ENCODE peak calls at places on chromosomes 16 and 17, in eight cellular contexts. One of them, this sample, is unnamed.
A peak's percentile ranks its signal among the peaks of the same experiment; 100 is the strongest.

GRCh38 chr16:58500329-58501241 is 642 bp downstream of the NDRG4 start:
- DNase-seq in choroid plexus epithelial cell: no peak
- DNase-seq in activated CD8-positive, alpha-beta memory T cell treated with anti-CD3 and anti-CD28 coated beads, Interleukin-2, amount 10 ng/mL, durations not matched to agents 7 days and 5 days: no peak
- DNase-seq in HEK293T: no peak
- DNase-seq in CD8-positive, alpha-beta memory T cell: peak; percentile 6
- DNase-seq in hypothalamus: no peak
- DNase-seq in HTR-8/SVneo: no peak
- DNase-seq in stimulated activated naive CD8-positive, alpha-beta T cell treated with anti-CD3 and anti-CD28 coated beads, Interleukin-15, amount 100 ng/mL, for 72 hours: no peak
- DNase-seq in this sample: no peak

GRCh38 chr16:81431554-81432353 is 12.9 kb upstream of the CMIP start:
- DNase-seq in activated CD8-positive, alpha-beta memory T cell treated with anti-CD3 and anti-CD28 coated beads, Interleukin-2, amount 10 ng/mL, durations not matched to agents 7 days and 5 days: no peak
- DNase-seq in stimulated activated naive CD8-positive, alpha-beta T cell treated with anti-CD3 and anti-CD28 coated beads, Interleukin-15, amount 100 ng/mL, for 72 hours: no peak
- DNase-seq in HEK293T: no peak
- DNase-seq in HTR-8/SVneo: no peak
- DNase-seq in CD8-positive, alpha-beta memory T cell: no peak
- DNase-seq in hypothalamus: no peak
- DNase-seq in choroid plexus epithelial cell: peak; percentile 38
- DNase-seq in this sample: no peak

GRCh38 chr17:2700031-2700490 is 11.5 kb downstream of the CLUH start:
- DNase-seq in hypothalamus: no peak
- DNase-seq in CD8-positive, alpha-beta memory T cell: no peak
- DNase-seq in HEK293T: no peak
- DNase-seq in stimulated activated naive CD8-positive, alpha-beta T cell treated with anti-CD3 and anti-CD28 coated beads, Interleukin-15, amount 100 ng/mL, for 72 hours: no peak
- DNase-seq in choroid plexus epithelial cell: no peak
- DNase-seq in activated CD8-positive, alpha-beta memory T cell treated with anti-CD3 and anti-CD28 coated beads, Interleukin-2, amount 10 ng/mL, durations not matched to agents 7 days and 5 days: no peak
- DNase-seq in HTR-8/SVneo: no peak
- DNase-seq in this sample: no peak

GRCh38 chr16:88991813-88992350 is 14.9 kb upstream of the CBFA2T3 start:
- DNase-seq in activated CD8-positive, alpha-beta memory T cell treated with anti-CD3 and anti-CD28 coated beads, Interleukin-2, amount 10 ng/mL, durations not matched to agents 7 days and 5 days: no peak
- DNase-seq in HTR-8/SVneo: no peak
- DNase-seq in CD8-positive, alpha-beta memory T cell: no peak
- DNase-seq in hypothalamus: no peak
- DNase-seq in HEK293T: no peak
- DNase-seq in stimulated activated naive CD8-positive, alpha-beta T cell treated with anti-CD3 and anti-CD28 coated beads, Interleukin-15, amount 100 ng/mL, for 72 hours: no peak
- DNase-seq in choroid plexus epithelial cell: no peak
- DNase-seq in this sample: no peak

GRCh38 chr17:28227278-28228108 is 91.5 kb upstream of the TMEM97 start:
- DNase-seq in activated CD8-positive, alpha-beta memory T cell treated with anti-CD3 and anti-CD28 coated beads, Interleukin-2, amount 10 ng/mL, durations not matched to agents 7 days and 5 days: peak; percentile 49
- DNase-seq in choroid plexus epithelial cell: peak; percentile 55
- DNase-seq in HEK293T: peak; percentile 86
- DNase-seq in HTR-8/SVneo: peak; percentile 50
- DNase-seq in CD8-positive, alpha-beta memory T cell: no peak
- DNase-seq in hypothalamus: no peak
- DNase-seq in stimulated activated naive CD8-positive, alpha-beta T cell treated with anti-CD3 and anti-CD28 coated beads, Interleukin-15, amount 100 ng/mL, for 72 hours: peak; percentile 27
- DNase-seq in this sample: peak; percentile 17

GRCh38 chr17:74757502-74757901 is 9.1 kb downstream of the NHERF1 start:
- DNase-seq in choroid plexus epithelial cell: no peak
- DNase-seq in hypothalamus: no peak
- DNase-seq in CD8-positive, alpha-beta memory T cell: no peak
- DNase-seq in activated CD8-positive, alpha-beta memory T cell treated with anti-CD3 and anti-CD28 coated beads, Interleukin-2, amount 10 ng/mL, durations not matched to agents 7 days and 5 days: no peak
- DNase-seq in stimulated activated naive CD8-positive, alpha-beta T cell treated with anti-CD3 and anti-CD28 coated beads, Interleukin-15, amount 100 ng/mL, for 72 hours: no peak
- DNase-seq in HTR-8/SVneo: no peak
- DNase-seq in HEK293T: no peak
- DNase-seq in this sample: no peak

GRCh38 chr16:54462151-54462651 is 175.6 kb upstream of the IRX3 start:
- DNase-seq in HTR-8/SVneo: no peak
- DNase-seq in CD8-positive, alpha-beta memory T cell: no peak
- DNase-seq in activated CD8-positive, alpha-beta memory T cell treated with anti-CD3 and anti-CD28 coated beads, Interleukin-2, amount 10 ng/mL, durations not matched to agents 7 days and 5 days: no peak
- DNase-seq in stimulated activated naive CD8-positive, alpha-beta T cell treated with anti-CD3 and anti-CD28 coated beads, Interleukin-15, amount 100 ng/mL, for 72 hours: no peak
- DNase-seq in HEK293T: no peak
- DNase-seq in hypothalamus: no peak
- DNase-seq in choroid plexus epithelial cell: peak; percentile 56
- DNase-seq in this sample: no peak

GRCh38 chr17:6492892-6493674 is 48.8 kb downstream of the PIMREG start:
- DNase-seq in stimulated activated naive CD8-positive, alpha-beta T cell treated with anti-CD3 and anti-CD28 coated beads, Interleukin-15, amount 100 ng/mL, for 72 hours: no peak
- DNase-seq in HEK293T: no peak
- DNase-seq in choroid plexus epithelial cell: no peak
- DNase-seq in HTR-8/SVneo: no peak
- DNase-seq in hypothalamus: no peak
- DNase-seq in activated CD8-positive, alpha-beta memory T cell treated with anti-CD3 and anti-CD28 coated beads, Interleukin-2, amount 10 ng/mL, durations not matched to agents 7 days and 5 days: no peak
- DNase-seq in CD8-positive, alpha-beta memory T cell: no peak
- DNase-seq in this sample: no peak

GRCh38 chr17:73600103-73600871 is 44.0 kb downstream of the SDK2 start:
- DNase-seq in activated CD8-positive, alpha-beta memory T cell treated with anti-CD3 and anti-CD28 coated beads, Interleukin-2, amount 10 ng/mL, durations not matched to agents 7 days and 5 days: no peak
- DNase-seq in CD8-positive, alpha-beta memory T cell: no peak
- DNase-seq in choroid plexus epithelial cell: peak; percentile 11
- DNase-seq in stimulated activated naive CD8-positive, alpha-beta T cell treated with anti-CD3 and anti-CD28 coated beads, Interleukin-15, amount 100 ng/mL, for 72 hours: no peak
- DNase-seq in HEK293T: no peak
- DNase-seq in hypothalamus: no peak
- DNase-seq in HTR-8/SVneo: no peak
- DNase-seq in this sample: no peak

GRCh38 chr17:17403899-17404576 is 72.8 kb upstream of the MED9 start:
- DNase-seq in CD8-positive, alpha-beta memory T cell: peak; percentile 62
- DNase-seq in HTR-8/SVneo: no peak
- DNase-seq in choroid plexus epithelial cell: no peak
- DNase-seq in activated CD8-positive, alpha-beta memory T cell treated with anti-CD3 and anti-CD28 coated beads, Interleukin-2, amount 10 ng/mL, durations not matched to agents 7 days and 5 days: peak; percentile 68
- DNase-seq in hypothalamus: no peak
- DNase-seq in HEK293T: no peak
- DNase-seq in stimulated activated naive CD8-positive, alpha-beta T cell treated with anti-CD3 and anti-CD28 coated beads, Interleukin-15, amount 100 ng/mL, for 72 hours: peak; percentile 30
- DNase-seq in this sample: no peak

GRCh38 chr17:8311131-8311790 is 1.2 kb downstream of the ARHGEF15 start:
- DNase-seq in stimulated activated naive CD8-positive, alpha-beta T cell treated with anti-CD3 and anti-CD28 coated beads, Interleukin-15, amount 100 ng/mL, for 72 hours: no peak
- DNase-seq in hypothalamus: no peak
- DNase-seq in HTR-8/SVneo: no peak
- DNase-seq in activated CD8-positive, alpha-beta memory T cell treated with anti-CD3 and anti-CD28 coated beads, Interleukin-2, amount 10 ng/mL, durations not matched to agents 7 days and 5 days: no peak
- DNase-seq in HEK293T: no peak
- DNase-seq in choroid plexus epithelial cell: no peak
- DNase-seq in CD8-positive, alpha-beta memory T cell: no peak
- DNase-seq in this sample: no peak

GRCh38 chr16:84044108-84044488 is 1.5 kb upstream of the SLC38A8 start:
- DNase-seq in hypothalamus: no peak
- DNase-seq in CD8-positive, alpha-beta memory T cell: no peak
- DNase-seq in HTR-8/SVneo: peak; percentile 42
- DNase-seq in HEK293T: peak; percentile 45
- DNase-seq in activated CD8-positive, alpha-beta memory T cell treated with anti-CD3 and anti-CD28 coated beads, Interleukin-2, amount 10 ng/mL, durations not matched to agents 7 days and 5 days: no peak
- DNase-seq in stimulated activated naive CD8-positive, alpha-beta T cell treated with anti-CD3 and anti-CD28 coated beads, Interleukin-15, amount 100 ng/mL, for 72 hours: no peak
- DNase-seq in choroid plexus epithelial cell: peak; percentile 47
- DNase-seq in this sample: no peak

GRCh38 chr16:46947900-46948547 is 25.4 kb downstream of the DNAJA2 start:
- DNase-seq in HTR-8/SVneo: peak; percentile 32
- DNase-seq in activated CD8-positive, alpha-beta memory T cell treated with anti-CD3 and anti-CD28 coated beads, Interleukin-2, amount 10 ng/mL, durations not matched to agents 7 days and 5 days: peak; percentile 48
- DNase-seq in choroid plexus epithelial cell: peak; percentile 73
- DNase-seq in CD8-positive, alpha-beta memory T cell: peak; percentile 18
- DNase-seq in hypothalamus: no peak
- DNase-seq in stimulated activated naive CD8-positive, alpha-beta T cell treated with anti-CD3 and anti-CD28 coated beads, Interleukin-15, amount 100 ng/mL, for 72 hours: peak; percentile 45
- DNase-seq in HEK293T: peak; percentile 38
- DNase-seq in this sample: peak; percentile 14

GRCh38 chr16:86566601-86566965 is at the start of gene FOXC2:
- DNase-seq in activated CD8-positive, alpha-beta memory T cell treated with anti-CD3 and anti-CD28 coated beads, Interleukin-2, amount 10 ng/mL, durations not matched to agents 7 days and 5 days: no peak
- DNase-seq in stimulated activated naive CD8-positive, alpha-beta T cell treated with anti-CD3 and anti-CD28 coated beads, Interleukin-15, amount 100 ng/mL, for 72 hours: peak; percentile 23
- DNase-seq in HTR-8/SVneo: peak; percentile 88
- DNase-seq in HEK293T: peak; percentile 85
- DNase-seq in choroid plexus epithelial cell: peak; percentile 99
- DNase-seq in CD8-positive, alpha-beta memory T cell: no peak
- DNase-seq in hypothalamus: no peak
- DNase-seq in this sample: no peak

GRCh38 chr16:86786338-86786737 is 208.0 kb downstream of the FOXL1 start:
- DNase-seq in stimulated activated naive CD8-positive, alpha-beta T cell treated with anti-CD3 and anti-CD28 coated beads, Interleukin-15, amount 100 ng/mL, for 72 hours: no peak
- DNase-seq in activated CD8-positive, alpha-beta memory T cell treated with anti-CD3 and anti-CD28 coated beads, Interleukin-2, amount 10 ng/mL, durations not matched to agents 7 days and 5 days: no peak
- DNase-seq in CD8-positive, alpha-beta memory T cell: no peak
- DNase-seq in HTR-8/SVneo: no peak
- DNase-seq in HEK293T: no peak
- DNase-seq in choroid plexus epithelial cell: no peak
- DNase-seq in hypothalamus: no peak
- DNase-seq in this sample: no peak

GRCh38 chr17:42670199-42670924 is 6.4 kb downstream of the PLEKHH3 start:
- DNase-seq in activated CD8-positive, alpha-beta memory T cell treated with anti-CD3 and anti-CD28 coated beads, Interleukin-2, amount 10 ng/mL, durations not matched to agents 7 days and 5 days: no peak
- DNase-seq in CD8-positive, alpha-beta memory T cell: peak; percentile 27
- DNase-seq in HEK293T: no peak
- DNase-seq in HTR-8/SVneo: no peak
- DNase-seq in hypothalamus: no peak
- DNase-seq in stimulated activated naive CD8-positive, alpha-beta T cell treated with anti-CD3 and anti-CD28 coated beads, Interleukin-15, amount 100 ng/mL, for 72 hours: peak; percentile 51
- DNase-seq in choroid plexus epithelial cell: peak; percentile 45
- DNase-seq in this sample: peak; percentile 49

GRCh38 chr16:10682604-10683003 is 12.1 kb downstream of the TEKT5 start:
- DNase-seq in activated CD8-positive, alpha-beta memory T cell treated with anti-CD3 and anti-CD28 coated beads, Interleukin-2, amount 10 ng/mL, durations not matched to agents 7 days and 5 days: no peak
- DNase-seq in choroid plexus epithelial cell: no peak
- DNase-seq in HEK293T: no peak
- DNase-seq in stimulated activated naive CD8-positive, alpha-beta T cell treated with anti-CD3 and anti-CD28 coated beads, Interleukin-15, amount 100 ng/mL, for 72 hours: no peak
- DNase-seq in hypothalamus: no peak
- DNase-seq in HTR-8/SVneo: no peak
- DNase-seq in CD8-positive, alpha-beta memory T cell: no peak
- DNase-seq in this sample: no peak

GRCh38 chr16:2842340-2843000 is 12.4 kb downstream of the ZG16B start:
- DNase-seq in HTR-8/SVneo: no peak
- DNase-seq in CD8-positive, alpha-beta memory T cell: peak; percentile 68
- DNase-seq in HEK293T: peak; percentile 96
- DNase-seq in choroid plexus epithelial cell: peak; percentile 61
- DNase-seq in hypothalamus: no peak
- DNase-seq in activated CD8-positive, alpha-beta memory T cell treated with anti-CD3 and anti-CD28 coated beads, Interleukin-2, amount 10 ng/mL, durations not matched to agents 7 days and 5 days: peak; percentile 85
- DNase-seq in stimulated activated naive CD8-positive, alpha-beta T cell treated with anti-CD3 and anti-CD28 coated beads, Interleukin-15, amount 100 ng/mL, for 72 hours: peak; percentile 85
- DNase-seq in this sample: peak; percentile 71

GRCh38 chr16:48161906-48162305 is 6.1 kb upstream of the ABCC12 start:
- DNase-seq in choroid plexus epithelial cell: no peak
- DNase-seq in stimulated activated naive CD8-positive, alpha-beta T cell treated with anti-CD3 and anti-CD28 coated beads, Interleukin-15, amount 100 ng/mL, for 72 hours: no peak
- DNase-seq in CD8-positive, alpha-beta memory T cell: no peak
- DNase-seq in HEK293T: no peak
- DNase-seq in activated CD8-positive, alpha-beta memory T cell treated with anti-CD3 and anti-CD28 coated beads, Interleukin-2, amount 10 ng/mL, durations not matched to agents 7 days and 5 days: no peak
- DNase-seq in hypothalamus: no peak
- DNase-seq in HTR-8/SVneo: no peak
- DNase-seq in this sample: no peak

GRCh38 chr17:37458805-37459204 is 30.9 kb upstream of the DUSP14 start:
- DNase-seq in hypothalamus: no peak
- DNase-seq in CD8-positive, alpha-beta memory T cell: no peak
- DNase-seq in activated CD8-positive, alpha-beta memory T cell treated with anti-CD3 and anti-CD28 coated beads, Interleukin-2, amount 10 ng/mL, durations not matched to agents 7 days and 5 days: no peak
- DNase-seq in HTR-8/SVneo: peak; percentile 47
- DNase-seq in HEK293T: no peak
- DNase-seq in stimulated activated naive CD8-positive, alpha-beta T cell treated with anti-CD3 and anti-CD28 coated beads, Interleukin-15, amount 100 ng/mL, for 72 hours: no peak
- DNase-seq in choroid plexus epithelial cell: peak; percentile 75
- DNase-seq in this sample: no peak

GRCh38 chr17:59367657-59368045 is 36.2 kb downstream of the YPEL2 start:
- DNase-seq in hypothalamus: no peak
- DNase-seq in CD8-positive, alpha-beta memory T cell: no peak
- DNase-seq in choroid plexus epithelial cell: peak; percentile 48
- DNase-seq in HEK293T: no peak
- DNase-seq in stimulated activated naive CD8-positive, alpha-beta T cell treated with anti-CD3 and anti-CD28 coated beads, Interleukin-15, amount 100 ng/mL, for 72 hours: no peak
- DNase-seq in activated CD8-positive, alpha-beta memory T cell treated with anti-CD3 and anti-CD28 coated beads, Interleukin-2, amount 10 ng/mL, durations not matched to agents 7 days and 5 days: no peak
- DNase-seq in HTR-8/SVneo: no peak
- DNase-seq in this sample: no peak

GRCh38 chr17:7846765-7847661 is 7.9 kb upstream of the TMEM88 start:
- DNase-seq in HEK293T: no peak
- DNase-seq in HTR-8/SVneo: no peak
- DNase-seq in hypothalamus: no peak
- DNase-seq in choroid plexus epithelial cell: no peak
- DNase-seq in activated CD8-positive, alpha-beta memory T cell treated with anti-CD3 and anti-CD28 coated beads, Interleukin-2, amount 10 ng/mL, durations not matched to agents 7 days and 5 days: no peak
- DNase-seq in stimulated activated naive CD8-positive, alpha-beta T cell treated with anti-CD3 and anti-CD28 coated beads, Interleukin-15, amount 100 ng/mL, for 72 hours: no peak
- DNase-seq in CD8-positive, alpha-beta memory T cell: no peak
- DNase-seq in this sample: no peak

GRCh38 chr16:50880926-50881325 is 139.0 kb downstream of the CYLD start:
- DNase-seq in CD8-positive, alpha-beta memory T cell: no peak
- DNase-seq in stimulated activated naive CD8-positive, alpha-beta T cell treated with anti-CD3 and anti-CD28 coated beads, Interleukin-15, amount 100 ng/mL, for 72 hours: no peak
- DNase-seq in HEK293T: no peak
- DNase-seq in activated CD8-positive, alpha-beta memory T cell treated with anti-CD3 and anti-CD28 coated beads, Interleukin-2, amount 10 ng/mL, durations not matched to agents 7 days and 5 days: peak; percentile 18
- DNase-seq in HTR-8/SVneo: no peak
- DNase-seq in choroid plexus epithelial cell: no peak
- DNase-seq in hypothalamus: no peak
- DNase-seq in this sample: no peak

GRCh38 chr17:40952675-40953074 is 14.1 kb downstream of the KRT39 start:
- DNase-seq in stimulated activated naive CD8-positive, alpha-beta T cell treated with anti-CD3 and anti-CD28 coated beads, Interleukin-15, amount 100 ng/mL, for 72 hours: no peak
- DNase-seq in HEK293T: no peak
- DNase-seq in choroid plexus epithelial cell: peak; percentile 88
- DNase-seq in hypothalamus: no peak
- DNase-seq in CD8-positive, alpha-beta memory T cell: no peak
- DNase-seq in HTR-8/SVneo: no peak
- DNase-seq in activated CD8-positive, alpha-beta memory T cell treated with anti-CD3 and anti-CD28 coated beads, Interleukin-2, amount 10 ng/mL, durations not matched to agents 7 days and 5 days: no peak
- DNase-seq in this sample: no peak

GRCh38 chr17:57943140-57943539 is 12.1 kb downstream of the CUEDC1 start:
- DNase-seq in HTR-8/SVneo: no peak
- DNase-seq in activated CD8-positive, alpha-beta memory T cell treated with anti-CD3 and anti-CD28 coated beads, Interleukin-2, amount 10 ng/mL, durations not matched to agents 7 days and 5 days: no peak
- DNase-seq in HEK293T: no peak
- DNase-seq in hypothalamus: no peak
- DNase-seq in stimulated activated naive CD8-positive, alpha-beta T cell treated with anti-CD3 and anti-CD28 coated beads, Interleukin-15, amount 100 ng/mL, for 72 hours: no peak
- DNase-seq in CD8-positive, alpha-beta memory T cell: no peak
- DNase-seq in choroid plexus epithelial cell: no peak
- DNase-seq in this sample: no peak

GRCh38 chr16:70778901-70779309 is 22.1 kb downstream of the VAC14 start:
- DNase-seq in activated CD8-positive, alpha-beta memory T cell treated with anti-CD3 and anti-CD28 coated beads, Interleukin-2, amount 10 ng/mL, durations not matched to agents 7 days and 5 days: no peak
- DNase-seq in stimulated activated naive CD8-positive, alpha-beta T cell treated with anti-CD3 and anti-CD28 coated beads, Interleukin-15, amount 100 ng/mL, for 72 hours: peak; percentile 2
- DNase-seq in CD8-positive, alpha-beta memory T cell: no peak
- DNase-seq in HEK293T: peak; percentile 66
- DNase-seq in HTR-8/SVneo: peak; percentile 52
- DNase-seq in choroid plexus epithelial cell: peak; percentile 95
- DNase-seq in hypothalamus: no peak
- DNase-seq in this sample: no peak

GRCh38 chr17:5769936-5770335 is 185.6 kb upstream of the NLRP1 start:
- DNase-seq in HEK293T: no peak
- DNase-seq in choroid plexus epithelial cell: no peak
- DNase-seq in hypothalamus: no peak
- DNase-seq in HTR-8/SVneo: no peak
- DNase-seq in stimulated activated naive CD8-positive, alpha-beta T cell treated with anti-CD3 and anti-CD28 coated beads, Interleukin-15, amount 100 ng/mL, for 72 hours: no peak
- DNase-seq in CD8-positive, alpha-beta memory T cell: no peak
- DNase-seq in activated CD8-positive, alpha-beta memory T cell treated with anti-CD3 and anti-CD28 coated beads, Interleukin-2, amount 10 ng/mL, durations not matched to agents 7 days and 5 days: no peak
- DNase-seq in this sample: no peak

GRCh38 chr17:979539-980405 is at the start of gene NXN:
- DNase-seq in stimulated activated naive CD8-positive, alpha-beta T cell treated with anti-CD3 and anti-CD28 coated beads, Interleukin-15, amount 100 ng/mL, for 72 hours: peak; percentile 89
- DNase-seq in HEK293T: peak; percentile 97
- DNase-seq in HTR-8/SVneo: peak; percentile 85
- DNase-seq in hypothalamus: peak; percentile 79
- DNase-seq in choroid plexus epithelial cell: peak; percentile 80
- DNase-seq in CD8-positive, alpha-beta memory T cell: peak; percentile 83
- DNase-seq in activated CD8-positive, alpha-beta memory T cell treated with anti-CD3 and anti-CD28 coated beads, Interleukin-2, amount 10 ng/mL, durations not matched to agents 7 days and 5 days: peak; percentile 89
- DNase-seq in this sample: peak; percentile 71

GRCh38 chr16:12723681-12724080 is 80.0 kb downstream of the CPPED1 start:
- DNase-seq in HTR-8/SVneo: no peak
- DNase-seq in CD8-positive, alpha-beta memory T cell: no peak
- DNase-seq in activated CD8-positive, alpha-beta memory T cell treated with anti-CD3 and anti-CD28 coated beads, Interleukin-2, amount 10 ng/mL, durations not matched to agents 7 days and 5 days: no peak
- DNase-seq in choroid plexus epithelial cell: no peak
- DNase-seq in stimulated activated naive CD8-positive, alpha-beta T cell treated with anti-CD3 and anti-CD28 coated beads, Interleukin-15, amount 100 ng/mL, for 72 hours: no peak
- DNase-seq in HEK293T: no peak
- DNase-seq in hypothalamus: no peak
- DNase-seq in this sample: no peak

GRCh38 chr16:64144612-64145011 is 977.3 kb downstream of the CDH11 start:
- DNase-seq in choroid plexus epithelial cell: no peak
- DNase-seq in HEK293T: no peak
- DNase-seq in stimulated activated naive CD8-positive, alpha-beta T cell treated with anti-CD3 and anti-CD28 coated beads, Interleukin-15, amount 100 ng/mL, for 72 hours: no peak
- DNase-seq in HTR-8/SVneo: no peak
- DNase-seq in hypothalamus: no peak
- DNase-seq in activated CD8-positive, alpha-beta memory T cell treated with anti-CD3 and anti-CD28 coated beads, Interleukin-2, amount 10 ng/mL, durations not matched to agents 7 days and 5 days: no peak
- DNase-seq in CD8-positive, alpha-beta memory T cell: no peak
- DNase-seq in this sample: no peak

GRCh38 chr17:75096082-75096625 is 8.4 kb downstream of the SLC16A5 start:
- DNase-seq in HEK293T: no peak
- DNase-seq in hypothalamus: no peak
- DNase-seq in choroid plexus epithelial cell: peak; percentile 63
- DNase-seq in CD8-positive, alpha-beta memory T cell: no peak
- DNase-seq in stimulated activated naive CD8-positive, alpha-beta T cell treated with anti-CD3 and anti-CD28 coated beads, Interleukin-15, amount 100 ng/mL, for 72 hours: no peak
- DNase-seq in HTR-8/SVneo: peak; percentile 96
- DNase-seq in activated CD8-positive, alpha-beta memory T cell treated with anti-CD3 and anti-CD28 coated beads, Interleukin-2, amount 10 ng/mL, durations not matched to agents 7 days and 5 days: no peak
- DNase-seq in this sample: no peak

GRCh38 chr17:81556175-81556691 is 4.1 kb upstream of the FAAP100 start:
- DNase-seq in hypothalamus: no peak
- DNase-seq in CD8-positive, alpha-beta memory T cell: no peak
- DNase-seq in activated CD8-positive, alpha-beta memory T cell treated with anti-CD3 and anti-CD28 coated beads, Interleukin-2, amount 10 ng/mL, durations not matched to agents 7 days and 5 days: no peak
- DNase-seq in HEK293T: no peak
- DNase-seq in choroid plexus epithelial cell: peak; percentile 16
- DNase-seq in stimulated activated naive CD8-positive, alpha-beta T cell treated with anti-CD3 and anti-CD28 coated beads, Interleukin-15, amount 100 ng/mL, for 72 hours: no peak
- DNase-seq in HTR-8/SVneo: no peak
- DNase-seq in this sample: no peak

GRCh38 chr17:18981385-18981641 is 23.3 kb downstream of the FAM83G start:
- DNase-seq in HEK293T: no peak
- DNase-seq in HTR-8/SVneo: no peak
- DNase-seq in choroid plexus epithelial cell: no peak
- DNase-seq in stimulated activated naive CD8-positive, alpha-beta T cell treated with anti-CD3 and anti-CD28 coated beads, Interleukin-15, amount 100 ng/mL, for 72 hours: no peak
- DNase-seq in activated CD8-positive, alpha-beta memory T cell treated with anti-CD3 and anti-CD28 coated beads, Interleukin-2, amount 10 ng/mL, durations not matched to agents 7 days and 5 days: no peak
- DNase-seq in CD8-positive, alpha-beta memory T cell: no peak
- DNase-seq in hypothalamus: no peak
- DNase-seq in this sample: no peak

GRCh38 chr17:82599674-82600661 is 48.3 kb downstream of the WDR45B start:
- DNase-seq in activated CD8-positive, alpha-beta memory T cell treated with anti-CD3 and anti-CD28 coated beads, Interleukin-2, amount 10 ng/mL, durations not matched to agents 7 days and 5 days: no peak
- DNase-seq in hypothalamus: no peak
- DNase-seq in choroid plexus epithelial cell: no peak
- DNase-seq in HEK293T: no peak
- DNase-seq in CD8-positive, alpha-beta memory T cell: no peak
- DNase-seq in HTR-8/SVneo: no peak
- DNase-seq in stimulated activated naive CD8-positive, alpha-beta T cell treated with anti-CD3 and anti-CD28 coated beads, Interleukin-15, amount 100 ng/mL, for 72 hours: no peak
- DNase-seq in this sample: no peak